ENCODE peak calls at places on chromosome 13, in eight cellular contexts. E, A, I, G, T, X, Q and F are unnamed samples.

GRCh38 chr13:106103779-106104178 is 431.7 kb downstream of the EFNB2 start:
- DNase-seq in A (no peak), E (no peak), I (no peak), T (no peak), G (no peak), Q (peak; percentile 77), X (no peak), F (no peak)

GRCh38 chr13:25602206-25602605 is 230.4 kb downstream of the ATP8A2 start:
- DNase-seq in I (no peak), E (no peak), X (no peak), T (no peak), A (no peak), G (no peak), Q (peak; percentile 44), F (no peak)

GRCh38 chr13:110187501-110188161 is 119.3 kb downstream of the COL4A1 start:
- DNase-seq in T (no peak), E (no peak), X (peak; percentile 43), A (no peak), I (peak; percentile 17), G (no peak), Q (no peak), F (no peak)

GRCh38 chr13:34349091-34349722 is 531.3 kb downstream of the RFC3 start:
- DNase-seq in G (no peak), E (no peak), A (no peak), X (peak; percentile 41), T (no peak), I (no peak), Q (no peak), F (no peak)

GRCh38 chr13:23790591-23791170 is 98.5 kb downstream of the MIPEP start:
- DNase-seq in A (no peak), T (no peak), Q (peak; percentile 42), X (no peak), G (no peak), I (no peak), E (no peak), F (no peak)

GRCh38 chr13:100825551-100825950 is 151.0 kb upstream of the TMTC4 start:
- DNase-seq in A (no peak), Q (no peak), T (no peak), X (no peak), I (no peak), E (no peak), G (no peak), F (no peak)

GRCh38 chr13:32126298-32126697 is 94.7 kb downstream of the FRY start:
- DNase-seq in Q (no peak), G (no peak), E (no peak), X (no peak), T (no peak), I (no peak), A (no peak), F (no peak)

GRCh38 chr13:40063278-40063698 is 407.8 kb downstream of the COG6 start:
- DNase-seq in E (no peak), G (no peak), I (no peak), T (no peak), Q (no peak), X (no peak), A (no peak), F (no peak)

GRCh38 chr13:49859568-49859967 is 67.1 kb upstream of the KPNA3 start:
- DNase-seq in T (no peak), E (no peak), Q (no peak), I (no peak), X (no peak), G (no peak), A (no peak), F (no peak)

GRCh38 chr13:94435604-94436226 is 43.8 kb downstream of the DCT start:
- DNase-seq in G (no peak), T (peak; percentile 5), I (no peak), Q (peak; percentile 68), X (no peak), A (no peak), E (no peak), F (no peak)

GRCh38 chr13:91347996-91348905 is 764 bp downstream of the MIR17HG start:
- DNase-seq in T (no peak), Q (no peak), X (peak; percentile 50), I (peak; percentile 83), E (peak; percentile 57), G (peak; percentile 81), A (no peak), F (peak; percentile 38)

GRCh38 chr13:54787754-54788153 is 1759.1 kb downstream of the OLFM4 start:
- DNase-seq in G (no peak), E (no peak), X (no peak), I (no peak), Q (no peak), A (no peak), T (no peak), F (no peak)

GRCh38 chr13:109836629-109837607 is 50.5 kb upstream of the IRS2 start:
- DNase-seq in I (no peak), G (no peak), T (no peak), A (no peak), Q (no peak), E (no peak), X (no peak), F (no peak)

GRCh38 chr13:46739447-46740125 is 57.4 kb downstream of the ESD start:
- DNase-seq in I (no peak), A (no peak), Q (no peak), G (no peak), X (no peak), T (no peak), E (no peak), F (no peak)

GRCh38 chr13:21670883-21671792 is at the start of gene FGF9:
- DNase-seq in T (no peak), X (peak; percentile 77), A (no peak), E (peak; percentile 70), Q (peak; percentile 91), G (peak; percentile 75), I (peak; percentile 91), F (peak; percentile 80)

GRCh38 chr13:97273341-97273831 is 51.3 kb downstream of the MBNL2 start:
- DNase-seq in G (no peak), T (peak; percentile 94), E (no peak), A (no peak), X (no peak), I (no peak), Q (no peak), F (no peak)

GRCh38 chr13:29162638-29163037 is 342.5 kb downstream of the MTUS2 start:
- DNase-seq in E (no peak), X (no peak), Q (peak; percentile 79), T (no peak), G (no peak), I (no peak), A (no peak), F (no peak)

GRCh38 chr13:29589234-29589633 is 6.3 kb downstream of the SLC7A1 start:
- DNase-seq in A (no peak), G (no peak), E (no peak), T (no peak), X (no peak), I (no peak), Q (peak; percentile 34), F (no peak)